ENCODE peak calls at places on chromosome 10, in seven cellular contexts. J, C, V, E, O, D and X are unnamed samples.

GRCh38 chr10:124486635-124487034 is 25.0 kb downstream of the LHPP start:
- DNase-seq in C (no peak), D (no peak), E (no peak), J (no peak), O (no peak), V (no peak), X (no peak)

GRCh38 chr10:126536148-126536547 is 134.3 kb downstream of the C10orf90 start:
- DNase-seq in D (peak), V (no peak), E (no peak), J (no peak), O (no peak), C (no peak), X (no peak)

GRCh38 chr10:2137549-2138174 is 400.3 kb upstream of the ADARB2 start:
- DNase-seq in O (peak), V (no peak), J (no peak), D (no peak), C (peak), E (no peak), X (no peak)

GRCh38 chr10:71080381-71081228 is 131.8 kb upstream of the UNC5B start:
- DNase-seq in D (no peak), C (no peak), J (peak), O (no peak), V (no peak), E (no peak), X (no peak)

GRCh38 chr10:52778511-52779392 is 6.2 kb upstream of the MBL2 start:
- DNase-seq in J (no peak), O (peak), D (peak), E (no peak), V (no peak), C (no peak), X (no peak)

GRCh38 chr10:77393411-77393810 is 244.2 kb downstream of the KCNMA1 start:
- DNase-seq in V (no peak), E (no peak), O (no peak), C (no peak), J (no peak), D (no peak), X (no peak)

GRCh38 chr10:4651404-4652037 is 174.5 kb upstream of the AKR1E2 start:
- DNase-seq in V (no peak), E (no peak), C (no peak), J (no peak), D (peak), O (peak), X (no peak)

GRCh38 chr10:113987805-113988204 is 55.9 kb upstream of the ADRB1 start:
- DNase-seq in O (peak), E (no peak), D (peak), V (no peak), C (no peak), J (no peak), X (no peak)

DNA sequence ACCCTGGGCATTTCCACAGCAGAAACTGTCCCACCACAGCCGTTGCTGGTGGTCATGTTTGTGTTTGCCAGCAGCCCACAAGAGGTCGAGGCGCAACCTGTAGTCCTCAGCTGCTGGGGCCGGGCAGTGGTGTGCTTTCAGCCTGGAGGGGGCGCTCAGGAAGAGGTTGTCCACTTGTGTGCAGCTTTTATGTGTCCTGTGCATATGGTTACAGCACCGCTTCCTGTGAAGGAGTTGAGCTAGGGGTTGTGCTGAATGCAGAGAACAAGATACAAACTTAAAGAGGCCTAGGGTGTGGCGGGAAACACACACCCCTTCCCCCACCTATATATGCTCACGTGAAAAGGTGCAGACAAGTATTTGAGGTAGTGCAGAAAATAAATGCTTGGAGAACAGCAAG is 29.5 kb upstream of the PFKFB3 start:
- DNase-seq in E (no peak), J (no peak), D (no peak), O (no peak), C (no peak), V (no peak), X (no peak)
- TF ChIP-seq CTCF in E (peak), J (no peak), D (no peak), O (peak), C (no peak), V (peak), X (no peak)

GRCh38 chr10:228366-228765 is 93.1 kb downstream of the ZMYND11 start:
- DNase-seq in V (no peak), D (no peak), J (no peak), C (no peak), O (no peak), E (no peak), X (no peak)
- TF ChIP-seq CTCF in V (no peak), D (no peak), J (no peak), C (no peak), O (no peak), E (no peak), X (no peak)

DNA sequence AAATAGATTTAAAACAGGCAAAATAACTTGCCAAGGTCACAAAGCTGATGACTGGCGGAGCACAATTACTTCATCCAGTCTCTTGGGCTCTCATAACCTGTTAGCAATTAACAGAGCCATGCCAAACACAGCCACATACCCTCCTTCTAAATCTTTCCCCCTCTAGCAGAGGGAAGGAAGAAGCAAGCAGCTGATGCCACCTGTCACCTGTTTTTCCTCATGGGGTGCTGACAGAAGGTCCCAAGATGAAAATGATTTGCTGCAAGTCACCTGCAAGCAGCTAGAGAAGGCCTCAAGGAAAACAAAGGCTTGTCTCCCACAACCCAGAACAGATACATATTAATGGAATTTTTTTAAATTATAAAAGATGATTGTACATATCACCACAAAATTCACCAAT is 117.8 kb downstream of the GFRA1 start:
- DNase-seq in O (no peak), J (no peak), D (no peak), E (no peak), V (no peak), C (no peak), X (no peak)
- TF ChIP-seq CTCF in O (no peak), J (no peak), D (no peak), E (no peak), V (no peak), C (no peak), X (no peak)

DNA sequence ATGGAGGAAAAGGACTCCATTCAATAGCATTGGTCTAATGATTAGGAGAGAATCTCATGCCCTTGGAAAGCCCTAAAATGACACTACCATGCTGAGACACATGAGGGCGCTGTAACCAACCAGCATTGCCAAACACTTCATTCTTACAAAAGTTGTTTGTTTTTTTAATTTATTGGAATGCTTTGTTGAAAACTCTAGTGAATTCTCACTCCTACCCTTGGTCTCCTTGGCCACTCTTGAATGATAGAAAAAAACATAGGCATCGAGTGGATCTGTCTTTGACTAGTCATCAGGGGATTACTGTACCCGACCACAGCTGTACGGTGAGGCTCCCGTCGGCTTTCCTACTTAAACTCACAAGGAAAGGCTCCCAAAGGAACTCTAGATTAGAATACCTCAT is 29.3 kb upstream of the ADD3 start:
- DNase-seq in J (no peak), C (peak), V (peak), E (no peak), O (peak), D (peak), X (no peak)
- TF ChIP-seq CTCF in J (peak), C (peak), V (peak), E (peak), O (peak), D (peak), X (peak)

GRCh38 chr10:75428434-75429158 is 2.8 kb upstream of the LRMDA start:
- DNase-seq in E (no peak), V (no peak), C (no peak), O (peak), J (no peak), D (no peak), X (no peak)

GRCh38 chr10:75422913-75423312 is 8.5 kb upstream of the LRMDA start:
- DNase-seq in C (no peak), E (no peak), V (no peak), O (no peak), D (no peak), J (no peak), X (no peak)

GRCh38 chr10:75426880-75427279 is 4.5 kb upstream of the LRMDA start:
- DNase-seq in E (no peak), O (peak), J (no peak), V (no peak), C (no peak), D (no peak), X (no peak)

GRCh38 chr10:75424553-75424952 is 6.9 kb upstream of the LRMDA start:
- DNase-seq in J (no peak), C (no peak), D (no peak), E (no peak), V (no peak), O (no peak), X (no peak)

GRCh38 chr10:75425291-75426079 is 5.9 kb upstream of the LRMDA start:
- DNase-seq in O (no peak), V (no peak), E (no peak), C (no peak), D (no peak), J (no peak), X (no peak)
- TF ChIP-seq CTCF in O (no peak), V (no peak), E (no peak), C (no peak), D (no peak), J (no peak), X (no peak)